ENCODE peak calls at places on chromosomes 5 and 9, in five cellular contexts. U is HFFc6, Q is Kasumi-1, F is SK-N-SH, A is HepG2. D is an unnamed sample.

GRCh38 chr5:170540276-170540675 is 36.5 kb downstream of the KCNIP1 start:
- DNase-seq in U (no peak), Q (no peak), F (no peak), A (no peak), D (no peak)

GRCh38 chr9:79263666-79264460 is 307.9 kb upstream of the TLE4 start:
- DNase-seq in U (peak), Q (peak), F (peak), A (no peak), D (no peak)

GRCh38 chr5:127648997-127649550 is at the start of gene CTXN3:
- DNase-seq in U (no peak), Q (no peak), F (no peak), A (no peak), D (no peak)

GRCh38 chr9:109708507-109708945 is 71.5 kb upstream of the PALM2AKAP2 start:
- DNase-seq in U (peak), Q (no peak), F (no peak), A (no peak), D (no peak)

GRCh38 chr9:26264709-26265601 is 586.7 kb upstream of the TUSC1 start:
- DNase-seq in U (peak), Q (no peak), F (no peak), A (no peak), D (no peak)

GRCh38 chr9:35522189-35522588 is 32.3 kb downstream of the RUSC2 start:
- DNase-seq in U (no peak), Q (no peak), F (no peak), A (no peak), D (no peak)

GRCh38 chr9:134170525-134171315 is 6.4 kb upstream of the RNU6ATAC start:
- DNase-seq in U (no peak), Q (no peak), F (no peak), A (no peak), D (no peak)

GRCh38 chr5:175436403-175436802 is 7.6 kb downstream of the DRD1 start:
- DNase-seq in U (no peak), Q (no peak), F (no peak), A (no peak), D (no peak)

GRCh38 chr5:15500326-15500958 is 462 bp downstream of the FBXL7 start:
- DNase-seq in U (peak), Q (no peak), F (no peak), A (no peak), D (no peak)

GRCh38 chr5:150609843-150610584 is 30.4 kb upstream of the SYNPO start:
- DNase-seq in U (no peak), Q (no peak), F (no peak), A (peak), D (peak)

GRCh38 chr5:88606173-88606572 is 276.8 kb downstream of the MEF2C start:
- DNase-seq in U (no peak), Q (no peak), F (no peak), A (no peak), D (no peak)